ENCODE peak calls at places on chromosomes 2 and 18, in eight cellular contexts. B is right atrium auricular region, J is HFFc6, X is GM12865, P is ovary, N is fibroblast of villous mesenchyme, T is PC-9, F is tibial artery. S is an unnamed sample.

GRCh38 chr18:78303519-78303918 is 676.1 kb upstream of the SALL3 start:
- DNase-seq in T (no peak), B (no peak), P (no peak), F (no peak), J (no peak), N (no peak), X (no peak), S (no peak)

GRCh38 chr2:34547340-34547739 is 948.2 kb upstream of the FAM98A start:
- DNase-seq in P (no peak), J (no peak), T (no peak), F (no peak), X (no peak), N (no peak), B (no peak), S (no peak)

GRCh38 chr2:185782223-185782769 is 43.7 kb downstream of the FSIP2 start:
- DNase-seq in N (no peak), F (no peak), J (no peak), X (no peak), P (no peak), B (no peak), T (no peak), S (no peak)

GRCh38 chr2:152407204-152407721 is 72.3 kb downstream of the FMNL2 start:
- DNase-seq in X (peak), P (peak), T (no peak), F (peak), B (no peak), J (peak), N (peak), S (no peak)

GRCh38 chr18:78621141-78621540 is 358.5 kb upstream of the SALL3 start:
- DNase-seq in X (no peak), J (no peak), P (no peak), B (no peak), F (no peak), T (no peak), N (no peak), S (no peak)

GRCh38 chr2:79103199-79103598 is 15.4 kb upstream of the REG1B start:
- DNase-seq in P (no peak), J (no peak), F (no peak), T (no peak), X (no peak), N (no peak), B (no peak), S (no peak)

GRCh38 chr2:78999410-78999809 is 26.1 kb upstream of the REG3G start:
- DNase-seq in F (no peak), J (peak), P (no peak), T (no peak), X (peak), N (peak), B (no peak), S (no peak)

GRCh38 chr2:230930928-230931555 is 6.0 kb upstream of the GPR55 start:
- DNase-seq in J (no peak), T (no peak), B (no peak), F (no peak), N (no peak), P (no peak), X (no peak), S (no peak)

GRCh38 chr2:197786010-197786877 is 1.1 kb upstream of the BOLL start:
- DNase-seq in T (no peak), B (no peak), X (peak), F (peak), P (no peak), N (no peak), J (no peak), S (no peak)

GRCh38 chr2:102505290-102505689 is 32.3 kb downstream of the SLC9A4 start:
- DNase-seq in B (no peak), J (no peak), F (no peak), N (no peak), T (peak), P (no peak), X (no peak), S (no peak)

GRCh38 chr18:11163668-11164067 is 14.3 kb upstream of the PIEZO2 start:
- DNase-seq in T (no peak), X (peak), F (no peak), J (no peak), B (no peak), N (peak), P (no peak), S (no peak)

GRCh38 chr2:149027602-149028250 is 10.8 kb upstream of the LYPD6B start:
- DNase-seq in X (peak), T (peak), B (no peak), F (no peak), J (no peak), P (no peak), N (no peak), S (no peak)

GRCh38 chr2:86634352-86634751 is 10.7 kb upstream of the RNF103 start:
- DNase-seq in N (no peak), B (no peak), F (no peak), X (no peak), P (no peak), T (no peak), J (no peak), S (no peak)

GRCh38 chr2:109660046-109660860 is 46.1 kb downstream of the SOWAHC start:
- DNase-seq in B (no peak), X (no peak), T (no peak), P (no peak), F (no peak), N (no peak), J (no peak), S (no peak)

GRCh38 chr2:58939388-58939787 is 698.3 kb upstream of the FANCL start:
- DNase-seq in P (no peak), N (peak), F (no peak), B (no peak), J (peak), T (no peak), X (no peak), S (peak)

GRCh38 chr2:207513577-207514257 is 16.0 kb upstream of the CREB1 start:
- DNase-seq in F (no peak), X (no peak), J (peak), P (no peak), T (peak), N (peak), B (no peak), S (peak)

GRCh38 chr2:149903626-149904025 is 316.1 kb upstream of the MMADHC start:
- DNase-seq in F (no peak), N (no peak), T (no peak), P (no peak), X (no peak), B (no peak), J (no peak), S (no peak)

GRCh38 chr18:49471532-49471931 is 11.1 kb upstream of the DYM start:
- DNase-seq in N (no peak), F (no peak), P (no peak), J (no peak), B (no peak), T (no peak), X (no peak), S (no peak)

GRCh38 chr2:238459081-238459629 is 32.4 kb downstream of the ASB1 start:
- DNase-seq in B (peak), X (no peak), T (no peak), N (peak), P (no peak), F (peak), J (no peak), S (no peak)

GRCh38 chr2:239826376-239826775 is 198.8 kb downstream of the NDUFA10 start:
- DNase-seq in J (no peak), P (no peak), N (no peak), F (peak), X (no peak), T (no peak), B (peak), S (no peak)

GRCh38 chr2:239824866-239825704 is 200.1 kb downstream of the NDUFA10 start:
- DNase-seq in X (no peak), J (no peak), T (no peak), B (peak), N (no peak), F (peak), P (no peak), S (no peak)

GRCh38 chr2:239822146-239822945 is 202.8 kb downstream of the NDUFA10 start:
- DNase-seq in F (peak), T (no peak), P (peak), N (no peak), B (peak), X (peak), J (no peak), S (no peak)

GRCh38 chr2:239825705-239825979 is 199.5 kb downstream of the NDUFA10 start:
- DNase-seq in T (no peak), F (peak), J (no peak), B (no peak), P (no peak), N (no peak), X (no peak), S (no peak)

GRCh38 chr2:239824051-239824694 is 201.0 kb downstream of the NDUFA10 start:
- DNase-seq in X (peak), B (peak), N (peak), T (peak), P (peak), F (peak), J (no peak), S (no peak)
- TF ChIP-seq CTCF in X (peak), B (no peak), N (no peak), T (peak), P (no peak), F (no peak), J (peak), S (no peak)

GRCh38 chr18:72768681-72769229 is 99.0 kb downstream of the NETO1 start:
- DNase-seq in P (no peak), B (no peak), T (no peak), X (no peak), F (no peak), J (no peak), N (no peak), S (no peak)
- TF ChIP-seq CTCF in P (no peak), B (no peak), T (no peak), X (no peak), F (no peak), J (no peak), N (no peak), S (no peak)

GRCh38 chr2:179595284-179595683 is 266.1 kb downstream of the ZNF385B start:
- DNase-seq in J (no peak), T (no peak), X (peak), B (no peak), P (no peak), F (no peak), N (no peak), S (no peak)
- TF ChIP-seq CTCF in J (peak), T (no peak), X (peak), B (no peak), P (no peak), F (no peak), N (no peak), S (no peak)

DNA sequence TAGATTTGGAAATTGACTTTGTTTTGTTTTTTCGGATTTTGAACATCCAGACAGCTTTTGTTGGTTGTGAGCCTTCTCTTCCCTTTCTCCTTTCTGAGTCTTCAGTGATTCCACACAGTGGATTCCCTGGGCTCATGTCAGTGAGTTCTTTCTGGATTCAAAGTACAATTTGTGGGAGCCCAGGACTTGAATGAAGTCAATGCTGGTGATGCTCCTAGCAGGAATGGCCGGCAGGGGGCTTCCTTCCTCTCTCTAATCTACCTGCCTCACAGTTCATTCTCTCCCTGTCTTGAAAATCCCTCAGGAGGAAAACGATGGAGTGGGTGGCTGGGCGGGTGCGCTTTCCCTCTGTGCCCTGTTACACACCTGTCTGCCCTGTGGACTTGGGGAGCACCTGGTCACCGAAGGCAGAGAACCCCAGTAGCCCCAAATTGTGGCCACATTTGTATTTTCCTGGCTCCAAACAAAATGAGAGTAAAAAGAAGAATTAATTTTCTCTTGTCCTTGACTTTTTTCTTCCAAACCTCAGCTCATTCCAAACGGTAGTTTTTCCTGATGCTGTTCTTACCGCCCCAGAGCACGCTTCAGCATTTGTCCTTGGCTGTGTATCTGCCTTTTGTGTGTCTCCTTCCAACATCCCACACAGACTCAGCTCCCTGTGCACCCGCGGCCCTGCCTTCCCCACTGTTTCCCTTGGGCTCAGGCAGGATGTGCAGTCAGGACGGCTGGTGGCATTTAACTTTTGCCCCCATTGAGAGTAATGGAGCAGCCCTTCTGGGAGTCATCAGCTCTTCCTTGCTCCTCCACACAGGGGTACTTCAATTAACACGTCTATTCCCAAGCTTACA is 86.6 kb downstream of the MARCO start:
- DNase-seq in J (peak), T (no peak), N (peak), X (peak), P (peak), B (no peak), F (no peak), S (no peak)
- TF ChIP-seq CTCF in J (peak), T (peak), N (peak), X (peak), P (peak), B (peak), F (no peak), S (peak)

GRCh38 chr2:234880551-234881211 is 71.1 kb upstream of the SH3BP4 start:
- DNase-seq in X (no peak), B (no peak), J (peak), P (peak), N (peak), F (no peak), T (peak), S (peak)
- TF ChIP-seq CTCF in X (no peak), B (no peak), J (no peak), P (no peak), N (no peak), F (no peak), T (no peak), S (no peak)

DNA sequence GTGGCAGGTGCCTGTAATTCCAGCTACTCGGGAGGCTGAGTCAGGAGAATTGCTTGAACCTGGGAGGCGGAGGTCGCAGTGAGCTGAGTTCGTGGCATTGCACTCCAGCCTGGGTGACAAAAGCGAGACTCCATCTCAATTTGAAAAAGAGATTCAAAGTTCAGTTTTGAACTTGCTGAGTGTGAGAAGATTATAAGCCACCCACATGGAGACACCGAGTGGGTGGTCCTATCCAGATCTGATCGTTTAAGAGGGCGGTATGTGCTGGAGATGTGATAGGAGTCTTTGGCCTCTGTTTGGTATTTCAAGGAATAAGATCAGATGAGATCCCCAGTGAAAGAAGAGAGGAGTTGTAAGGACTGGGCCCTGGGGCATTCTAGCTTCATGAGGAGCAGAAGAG is 25.6 kb downstream of the RNF144A start:
- DNase-seq in J (no peak), F (no peak), P (no peak), N (no peak), T (no peak), X (no peak), B (no peak), S (no peak)
- TF ChIP-seq CTCF in J (no peak), F (no peak), P (no peak), N (no peak), T (no peak), X (no peak), B (no peak), S (no peak)